ENCODE peak calls at places on chromosomes 3 and 15, in four cellular contexts. L, B, P and V are unnamed samples.

GRCh38 chr3:100902572-100902971 is 90.6 kb downstream of the ABI3BP start:
- DNase-seq in L (no peak), B (no peak), P (no peak), V (no peak)

GRCh38 chr3:184591789-184592188 is 30.2 kb downstream of the EPHB3 start:
- DNase-seq in L (no peak), B (no peak), P (no peak), V (no peak)

GRCh38 chr3:188244395-188244861 is 90.5 kb downstream of the LPP start:
- DNase-seq in L (no peak), B (no peak), P (no peak), V (peak)

GRCh38 chr3:191963182-191963581 is 502.2 kb downstream of the PYDC2 start:
- DNase-seq in L (no peak), B (no peak), P (no peak), V (no peak)

GRCh38 chr3:23829242-23829934 is 23.6 kb downstream of the UBE2E1 start:
- DNase-seq in L (no peak), B (no peak), P (peak), V (no peak)

GRCh38 chr3:45889278-45889833 is 3.0 kb downstream of the CCR9 start:
- DNase-seq in L (no peak), B (no peak), P (no peak), V (no peak)

GRCh38 chr3:61560452-61561373 is 658 bp upstream of the PTPRG start:
- DNase-seq in L (peak), B (no peak), P (no peak), V (peak)

GRCh38 chr3:165643433-165643824 is 193.8 kb downstream of the BCHE start:
- DNase-seq in L (no peak), B (no peak), P (no peak), V (no peak)

GRCh38 chr3:126782554-126782953 is 78.5 kb downstream of the CHCHD6 start:
- DNase-seq in L (no peak), B (no peak), P (no peak), V (peak)

GRCh38 chr3:114624676-114625181 is 330.9 kb downstream of the TIGIT start:
- DNase-seq in L (peak), B (no peak), P (no peak), V (peak)

GRCh38 chr3:188332085-188332484 is 178.1 kb downstream of the LPP start:
- DNase-seq in L (no peak), B (no peak), P (no peak), V (no peak)

GRCh38 chr3:43023066-43023465 is 44.0 kb downstream of the GASK1A start:
- DNase-seq in L (no peak), B (no peak), P (no peak), V (no peak)

GRCh38 chr3:122397136-122397645 is 13.2 kb downstream of the FAM162A start:
- DNase-seq in L (no peak), B (no peak), P (no peak), V (no peak)

GRCh38 chr15:36545451-36545992 is 33.9 kb upstream of the CDIN1 start:
- DNase-seq in L (no peak), B (no peak), P (no peak), V (no peak)

GRCh38 chr3:138025553-138025952 is 15.6 kb downstream of the CLDN18 start:
- DNase-seq in L (no peak), B (no peak), P (no peak), V (no peak)

GRCh38 chr3:44648564-44649229 is at the start of gene ZNF35:
- DNase-seq in L (no peak), B (peak), P (peak), V (peak)

GRCh38 chr3:14550651-14551611 is 10.8 kb upstream of the GRIP2 start:
- DNase-seq in L (no peak), B (no peak), P (no peak), V (no peak)

GRCh38 chr3:86934851-86935250 is 56.1 kb downstream of the VGLL3 start:
- DNase-seq in L (no peak), B (no peak), P (no peak), V (no peak)

GRCh38 chr3:154886437-154886836 is 193.7 kb upstream of the MME start:
- DNase-seq in L (no peak), B (no peak), P (no peak), V (no peak)

GRCh38 chr15:85485956-85486567 is 105.7 kb downstream of the AKAP13 start:
- DNase-seq in L (peak), B (peak), P (peak), V (peak)

GRCh38 chr3:40312661-40313226 is 3.2 kb downstream of the EIF1B start:
- DNase-seq in L (no peak), B (peak), P (no peak), V (no peak)

GRCh38 chr15:56052389-56053045 is 59.1 kb upstream of the NEDD4 start:
- DNase-seq in L (peak), B (peak), P (no peak), V (peak)

GRCh38 chr3:98326945-98327344 is 26.7 kb upstream of the OR5K4 start:
- DNase-seq in L (no peak), B (no peak), P (peak), V (no peak)

GRCh38 chr3:7683431-7683830 is 818.2 kb upstream of the LMCD1 start:
- DNase-seq in L (no peak), B (no peak), P (no peak), V (no peak)

GRCh38 chr3:128971421-128971820 is 22.5 kb downstream of the CFAP92 start:
- DNase-seq in L (no peak), B (no peak), P (no peak), V (no peak)

GRCh38 chr3:75906555-75907112 is 121.3 kb upstream of the ZNF717 start:
- DNase-seq in L (no peak), B (no peak), P (no peak), V (no peak)

GRCh38 chr15:92006186-92007028 is 152.9 kb downstream of the SLCO3A1 start:
- DNase-seq in L (no peak), B (no peak), P (no peak), V (no peak)

GRCh38 chr3:153284282-153284938 is 122.4 kb downstream of the RAP2B start:
- DNase-seq in L (peak), B (no peak), P (peak), V (peak)

GRCh38 chr15:70789213-70789612 is 25.9 kb upstream of the UACA start:
- DNase-seq in L (no peak), B (no peak), P (no peak), V (peak)

GRCh38 chr15:74710349-74711094 is 14.7 kb upstream of the EDC3 start:
- DNase-seq in L (no peak), B (no peak), P (no peak), V (no peak)

GRCh38 chr3:194871143-194871863 is 185.6 kb downstream of the FAM43A start:
- DNase-seq in L (no peak), B (no peak), P (no peak), V (peak)

GRCh38 chr3:50154476-50154839 is 666 bp upstream of the SEMA3F start:
- DNase-seq in L (no peak), B (peak), P (no peak), V (peak)

GRCh38 chr15:75753145-75753544 is 40.5 kb upstream of the CSPG4 start:
- DNase-seq in L (no peak), B (no peak), P (no peak), V (no peak)

GRCh38 chr3:56124546-56124945 is 343.7 kb downstream of the ERC2 start:
- DNase-seq in L (no peak), B (no peak), P (no peak), V (no peak)

GRCh38 chr3:56122911-56123310 is 345.4 kb downstream of the ERC2 start:
- DNase-seq in L (no peak), B (no peak), P (no peak), V (no peak)

GRCh38 chr3:56126632-56127031 is 341.6 kb downstream of the ERC2 start:
- DNase-seq in L (no peak), B (no peak), P (no peak), V (no peak)

GRCh38 chr3:56123487-56123886 is 344.8 kb downstream of the ERC2 start:
- DNase-seq in L (no peak), B (no peak), P (no peak), V (no peak)

GRCh38 chr3:56125358-56126005 is 342.8 kb downstream of the ERC2 start:
- DNase-seq in L (no peak), B (no peak), P (no peak), V (peak)
- TF ChIP-seq EP300 in L (no peak), B (no peak), P (no peak), V (no peak)

DNA sequence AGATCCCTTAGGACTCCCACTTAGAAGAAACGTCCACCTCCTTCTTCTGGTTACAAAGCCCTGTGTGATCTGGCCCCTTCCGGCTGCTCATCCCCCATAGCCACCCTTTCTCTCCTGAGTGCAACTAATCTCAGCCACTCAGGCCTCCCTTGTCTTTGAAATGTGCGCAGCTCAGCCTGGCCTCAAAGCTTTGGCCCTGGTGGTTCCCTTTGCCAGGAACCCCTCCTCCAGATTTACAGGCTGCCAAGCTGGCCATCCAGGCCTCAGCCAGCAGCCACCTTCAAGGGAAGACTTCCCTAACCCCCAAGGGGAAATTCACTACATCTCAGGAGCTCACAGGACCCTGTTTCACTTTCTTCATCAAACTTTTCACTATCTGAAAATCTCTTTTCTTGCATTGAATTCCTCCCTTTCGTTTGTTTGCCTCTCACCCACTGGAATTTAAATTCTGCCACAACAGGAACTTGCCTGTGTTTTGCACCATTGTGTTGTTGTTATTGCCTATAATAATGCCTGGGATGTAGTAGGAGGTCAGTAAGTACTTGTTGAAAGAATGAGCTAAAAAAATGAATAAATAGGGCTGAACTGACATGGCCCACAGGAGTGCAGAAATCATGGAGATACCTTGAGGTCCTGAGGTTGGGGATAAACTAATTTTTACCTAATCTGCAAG is 109.5 kb upstream of the PFN2 start:
- DNase-seq in L (no peak), B (no peak), P (no peak), V (no peak)
- TF ChIP-seq ESRRA in L (no peak), B (no peak), P (no peak), V (no peak)

GRCh38 chr3:29282431-29283296 is 1.8 kb downstream of the RBMS3 start:
- DNase-seq in L (no peak), B (no peak), P (no peak), V (no peak)
- TF ChIP-seq EP300 in L (no peak), B (no peak), P (no peak), V (no peak)

GRCh38 chr15:27179789-27180188 is 208.8 kb downstream of the GABRG3 start:
- DNase-seq in L (no peak), B (peak), P (no peak), V (no peak)

GRCh38 chr15:27183182-27183581 is 212.2 kb downstream of the GABRG3 start:
- DNase-seq in L (no peak), B (no peak), P (no peak), V (no peak)
- TF ChIP-seq ESRRA in L (no peak), B (no peak), P (no peak), V (no peak)

GRCh38 chr15:48547305-48547704 is 98.2 kb downstream of the FBN1 start:
- DNase-seq in L (no peak), B (no peak), P (no peak), V (no peak)
- TF ChIP-seq EP300 in L (no peak), B (no peak), P (no peak), V (no peak)

GRCh38 chr3:29887450-29887849 is 606.6 kb downstream of the RBMS3 start:
- DNase-seq in L (no peak), B (no peak), P (no peak), V (no peak)

GRCh38 chr3:29893024-29893554 is 612.2 kb downstream of the RBMS3 start:
- DNase-seq in L (no peak), B (no peak), P (no peak), V (no peak)

DNA sequence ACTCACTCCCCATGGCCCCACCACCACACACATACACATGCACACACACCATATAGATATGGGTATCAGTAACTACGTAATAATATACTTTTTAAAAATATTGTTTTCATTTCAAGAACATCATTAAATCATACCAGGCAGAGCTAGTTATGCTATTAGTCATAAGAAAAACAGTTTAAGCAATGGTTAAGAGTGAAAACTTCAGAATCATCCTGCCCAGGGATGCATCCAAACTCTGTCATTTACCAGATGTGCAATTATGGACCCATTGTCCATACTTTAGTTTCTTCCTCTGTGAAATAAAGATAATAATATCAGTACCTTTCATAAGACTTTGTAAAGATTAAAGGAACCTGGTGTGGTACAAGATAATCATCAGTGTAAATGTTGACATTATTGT is 608.4 kb downstream of the RBMS3 start:
- DNase-seq in L (no peak), B (no peak), P (no peak), V (no peak)
- TF ChIP-seq ESRRA in L (no peak), B (no peak), P (no peak), V (no peak)

DNA sequence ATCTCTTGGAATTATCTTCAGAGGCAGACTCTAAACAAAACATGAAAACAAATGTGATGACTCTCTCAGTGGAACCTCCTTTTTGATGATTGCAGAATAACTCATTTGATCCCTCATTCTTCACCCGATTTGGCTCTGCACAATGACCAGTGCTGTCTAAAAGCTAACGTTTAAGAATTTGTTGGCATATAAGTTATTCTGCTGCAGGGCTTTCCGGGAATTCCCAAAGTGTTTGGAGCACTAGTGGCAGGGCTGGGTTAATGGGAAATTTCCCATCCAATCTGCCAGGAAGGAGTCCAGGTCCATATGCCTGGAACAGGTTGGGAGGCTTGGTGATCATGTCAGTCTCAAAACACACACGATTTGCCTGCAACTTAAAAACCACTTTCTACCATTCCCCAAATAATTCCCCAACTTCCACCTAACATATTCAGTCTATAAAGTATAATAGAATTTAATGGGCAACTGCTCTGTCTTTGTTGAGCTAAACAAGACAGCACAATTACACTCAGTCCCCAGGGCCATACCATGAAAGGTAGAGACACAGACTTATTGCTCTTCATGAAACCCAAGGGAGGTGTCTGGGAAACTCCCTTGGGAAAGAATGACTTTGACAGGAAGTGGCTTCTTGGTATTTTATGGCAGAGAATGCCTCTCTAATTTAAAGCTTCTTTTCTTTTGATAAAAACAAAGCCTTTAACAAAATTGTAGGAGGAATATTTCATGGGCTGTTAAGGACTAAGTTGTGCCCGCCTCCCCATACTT is 38.0 kb downstream of the ARRDC4 start:
- DNase-seq in L (no peak), B (no peak), P (no peak), V (no peak)
- TF ChIP-seq EP300 in L (no peak), B (no peak), P (no peak), V (no peak)

GRCh38 chr3:6091262-6091661 is 769.7 kb upstream of the GRM7 start:
- DNase-seq in L (no peak), B (no peak), P (no peak), V (no peak)
- TF ChIP-seq ESRRA in L (no peak), B (no peak), P (no peak), V (no peak)

DNA sequence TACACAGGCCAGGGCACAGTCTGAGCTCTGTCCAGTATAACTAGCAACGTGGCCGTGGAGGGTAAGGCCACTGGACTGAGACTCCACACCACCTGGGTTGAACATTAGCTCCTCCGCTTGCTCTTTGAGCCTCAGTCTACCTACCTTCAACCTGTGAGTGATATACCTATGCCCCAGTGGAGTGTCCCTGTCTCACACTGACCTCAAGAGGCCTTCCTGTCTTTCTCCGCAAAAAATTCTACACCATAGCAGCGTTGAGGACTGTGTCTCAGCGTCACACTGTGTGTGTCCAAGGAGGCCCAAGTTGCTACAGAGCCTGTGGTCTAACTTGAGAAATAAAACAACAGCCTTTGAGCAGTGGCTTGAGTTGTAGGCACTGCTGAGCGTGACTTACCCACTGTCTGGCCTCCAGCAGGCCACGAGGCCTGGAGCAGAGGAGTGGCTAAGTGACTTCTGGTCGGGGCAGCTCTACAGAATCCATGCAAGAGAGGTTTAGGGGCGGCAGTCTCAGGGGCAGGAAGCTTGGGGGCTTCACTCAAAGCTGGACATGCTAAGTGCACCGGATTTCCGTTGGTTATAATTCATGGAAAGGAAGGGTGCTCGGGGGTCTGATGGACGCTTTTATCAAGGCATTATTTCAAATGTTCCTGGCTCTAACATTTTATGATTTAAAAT is 2.0 kb upstream of the MGLL start:
- DNase-seq in L (no peak), B (no peak), P (no peak), V (no peak)
- TF ChIP-seq EP300 in L (no peak), B (no peak), P (no peak), V (no peak)

DNA sequence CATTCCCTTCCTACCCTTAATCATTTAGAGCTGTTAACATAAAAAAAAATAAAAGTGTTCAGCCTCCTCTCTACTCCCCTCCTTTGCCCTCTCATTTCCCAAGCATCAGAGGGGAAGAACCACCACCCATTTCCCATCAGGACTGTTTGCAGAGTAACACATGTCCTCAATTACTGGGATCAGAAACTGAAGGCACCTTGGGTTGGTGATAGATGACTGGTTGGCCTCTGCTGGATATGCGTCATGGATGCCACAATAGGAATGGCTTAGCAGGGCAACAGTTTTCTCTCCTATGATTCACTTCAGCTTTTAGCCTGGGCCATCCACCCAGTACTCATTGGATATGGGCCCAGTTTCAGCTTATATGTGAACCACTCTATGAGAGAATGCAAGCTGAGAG is 54.2 kb downstream of the DUT start:
- DNase-seq in L (no peak), B (no peak), P (no peak), V (no peak)
- TF ChIP-seq ESRRA in L (no peak), B (no peak), P (no peak), V (no peak)